ENCODE peak calls at places on chromosomes 13 and 19, in ten cellular contexts. G is NCI-H2029 treated with DMSO at 0.1 percent for 48 hours; W is psoas muscle; Y is NCI-H146; V is activated CD4-positive, alpha-beta T cell treated with anti-CD3 and anti-CD28 coated beads, Interleukin-2, amount 50 U/mL, for 24 hours; J is caudate nucleus; X is T-helper 2 cell; C is stimulated activated CD4-positive, alpha-beta T cell treated with anti-CD3 and anti-CD28 coated beads, Interleukin-2, amount 100 ng/mL, for 48 hours; N is sigmoid colon; E is lower leg skin. Q is an unnamed sample.

GRCh38 chr19:35357867-35358573 is at the start of gene FFAR3:
- DNase-seq in W (peak; percentile 66), N (peak; percentile 67), C (no peak), J (no peak), G (no peak), Y (no peak), X (no peak), V (no peak), E (peak; percentile 67), Q (no peak)

GRCh38 chr19:34806976-34807860 is 34.2 kb upstream of the ZNF599 start:
- DNase-seq in E (peak; percentile 62), J (no peak), G (no peak), X (no peak), C (no peak), W (no peak), V (no peak), Y (no peak), N (no peak), Q (no peak)

GRCh38 chr19:5125797-5126497 is 157.0 kb downstream of the KDM4B start:
- DNase-seq in X (no peak), G (no peak), Y (no peak), J (no peak), N (no peak), E (no peak), C (no peak), V (no peak), W (no peak), Q (no peak)

GRCh38 chr13:99740261-99740979 is 231.1 kb downstream of the ZIC5 start:
- DNase-seq in G (no peak), C (no peak), X (no peak), N (no peak), W (no peak), J (no peak), E (no peak), Y (no peak), V (no peak), Q (no peak)

GRCh38 chr13:82717249-82717648 is 1165.0 kb downstream of the SLITRK1 start:
- DNase-seq in X (no peak), E (no peak), G (no peak), C (no peak), Y (no peak), N (no peak), V (no peak), W (no peak), J (no peak), Q (no peak)

GRCh38 chr19:16514383-16515019 is 18.3 kb downstream of the C19orf44 start:
- DNase-seq in N (no peak), W (no peak), Y (no peak), C (no peak), G (no peak), X (no peak), E (no peak), V (no peak), J (no peak), Q (no peak)

GRCh38 chr19:3466630-3467029 is 13.7 kb downstream of the SMIM24 start:
- DNase-seq in V (no peak), J (no peak), G (no peak), W (no peak), E (no peak), Y (no peak), C (no peak), X (no peak), N (no peak), Q (peak; percentile 12)

GRCh38 chr13:105048685-105049084 is 1486.8 kb downstream of the EFNB2 start:
- DNase-seq in N (no peak), X (no peak), W (no peak), C (no peak), G (no peak), E (no peak), V (no peak), J (no peak), Y (no peak), Q (no peak)

GRCh38 chr13:27968316-27969072 is 621 bp downstream of the CDX2 start:
- DNase-seq in J (no peak), G (no peak), E (peak; percentile 59), Y (no peak), N (no peak), C (no peak), X (no peak), V (no peak), W (no peak), Q (no peak)

GRCh38 chr13:37306778-37307544 is 201.5 kb upstream of the CSNK1A1L start:
- DNase-seq in J (no peak), N (no peak), C (no peak), Y (no peak), E (no peak), W (no peak), X (no peak), V (no peak), G (no peak), Q (no peak)

GRCh38 chr13:41544824-41545707 is 87.7 kb downstream of the RGCC start:
- DNase-seq in E (no peak), N (no peak), J (no peak), G (no peak), V (no peak), W (no peak), X (no peak), Y (no peak), C (no peak), Q (no peak)

GRCh38 chr13:50950808-50951207 is 41.2 kb downstream of the RNASEH2B start:
- DNase-seq in J (no peak), Y (no peak), G (no peak), N (no peak), X (no peak), V (no peak), E (no peak), C (no peak), W (no peak), Q (no peak)

GRCh38 chr13:99250977-99251825 is 7.0 kb downstream of the GPR18 start:
- DNase-seq in C (no peak), G (no peak), V (no peak), X (no peak), E (no peak), Y (no peak), J (no peak), N (no peak), W (no peak), Q (no peak)